ENCODE peak calls at places on chromosomes 13 and 19, in six cellular contexts. O is stimulated activated CD8-positive, alpha-beta memory T cell treated with anti-CD3 and anti-CD28 coated beads, Interleukin-7, amount 100 ng/mL, for 1 hour; J is activated CD4-positive, CD25-positive, alpha-beta regulatory T cell; M is NCI-H1092 treated with DMSO at 0.1 percent for 48 hours; W is activated T-cell treated with anti-CD3 and anti-CD28 coated beads for 24 hours; T is neural crest cell. B is an unnamed sample.

GRCh38 chr13:26370495-26370990 is 116.6 kb downstream of the CDK8 start:
- DNase-seq in O (no peak), J (no peak), M (no peak), W (no peak), T (no peak), B (no peak)

GRCh38 chr19:48111280-48111679 is 663 bp upstream of the PLA2G4C start:
- DNase-seq in O (no peak), J (no peak), M (no peak), W (no peak), T (no peak), B (no peak)

GRCh38 chr19:16125738-16126495 is 14.2 kb downstream of the RAB8A start:
- DNase-seq in O (no peak), J (no peak), M (no peak), W (no peak), T (no peak), B (no peak)

GRCh38 chr19:15417699-15418098 is 1.1 kb downstream of the AKAP8L start:
- DNase-seq in O (no peak), J (no peak), M (peak), W (no peak), T (no peak), B (no peak)

GRCh38 chr13:38223093-38223492 is 126.6 kb upstream of the UFM1 start:
- DNase-seq in O (no peak), J (no peak), M (peak), W (no peak), T (no peak), B (no peak)

GRCh38 chr19:43560687-43561086 is 14.6 kb downstream of the XRCC1 start:
- DNase-seq in O (no peak), J (no peak), M (no peak), W (no peak), T (no peak), B (no peak)

GRCh38 chr13:27621116-27621365 is 651 bp upstream of the POLR1D start:
- DNase-seq in O (no peak), J (no peak), M (peak), W (peak), T (no peak), B (no peak)

GRCh38 chr13:28531195-28531955 is 36.4 kb upstream of the FLT1 start:
- DNase-seq in O (no peak), J (no peak), M (peak), W (no peak), T (peak), B (no peak)

GRCh38 chr19:54937926-54938325 is 9.4 kb downstream of the NLRP7 start:
- DNase-seq in O (no peak), J (no peak), M (no peak), W (no peak), T (no peak), B (no peak)

GRCh38 chr19:35365303-35365702 is 5.6 kb upstream of the GPR42 start:
- DNase-seq in O (no peak), J (no peak), M (no peak), W (no peak), T (no peak), B (no peak)

GRCh38 chr13:107296804-107297203 is 728.9 kb upstream of the ARGLU1 start:
- DNase-seq in O (no peak), J (no peak), M (no peak), W (no peak), T (no peak), B (no peak)

B was measured in stimulated activated naive CD8-positive, alpha-beta T cell treated with anti-CD3 and anti-CD28 coated beads, Interleukin-15, amount 100 ng/mL, for 72 hours.